ENCODE peak calls at places on chromosomes 6 and 20, in six cellular contexts. J, W, P, G, H and C are unnamed samples.

GRCh38 chr6:158377866-158378265 is 65.6 kb downstream of the TULP4 start:
- DNase-seq in G (no peak), J (no peak), W (no peak), H (no peak), P (no peak), C (no peak)

GRCh38 chr6:44949595-44950201 is 378.4 kb upstream of the RUNX2 start:
- DNase-seq in H (no peak), P (no peak), G (no peak), J (no peak), W (no peak), C (no peak)

GRCh38 chr6:155795173-155795796 is 339.6 kb upstream of the NOX3 start:
- DNase-seq in P (no peak), G (no peak), W (no peak), H (no peak), J (no peak), C (no peak)

GRCh38 chr20:35166242-35166830 is 5.5 kb upstream of the PROCR start:
- DNase-seq in G (no peak), J (peak), H (peak), W (no peak), P (no peak), C (no peak)

GRCh38 chr20:62042025-62042820 is 23.5 kb downstream of the TAF4 start:
- DNase-seq in P (no peak), J (no peak), W (no peak), G (no peak), H (no peak), C (no peak)

GRCh38 chr6:70520575-70520974 is 46.2 kb upstream of the SDHAF4 start:
- DNase-seq in P (no peak), G (peak), H (peak), W (no peak), J (peak), C (no peak)

GRCh38 chr20:38674178-38675133 is 49.8 kb upstream of the SLC32A1 start:
- DNase-seq in H (peak), J (peak), W (peak), G (no peak), P (no peak), C (no peak)

GRCh38 chr6:1838604-1839003 is 228.9 kb downstream of the FOXC1 start:
- DNase-seq in J (no peak), W (no peak), G (no peak), H (peak), P (no peak), C (no peak)

GRCh38 chr20:4829494-4830211 is 107.9 kb downstream of the PRND start:
- DNase-seq in H (no peak), W (no peak), P (no peak), G (no peak), J (no peak), C (no peak)

GRCh38 chr20:60446273-60447111 is 488.3 kb downstream of the CDH26 start:
- DNase-seq in J (no peak), W (no peak), G (no peak), P (no peak), H (no peak), C (no peak)

GRCh38 chr20:49594143-49594928 is 26.4 kb upstream of the PTGIS start:
- DNase-seq in G (no peak), W (no peak), H (peak), J (no peak), P (no peak), C (no peak)

GRCh38 chr20:21557246-21557982 is 43.5 kb upstream of the NKX2-2 start:
- DNase-seq in G (no peak), W (no peak), J (no peak), H (no peak), P (no peak), C (no peak)

GRCh38 chr6:114648847-114649246 is 306.0 kb upstream of the HS3ST5 start:
- DNase-seq in G (no peak), P (no peak), W (no peak), H (no peak), J (no peak), C (no peak)

GRCh38 chr20:62830821-62831220 is 14.0 kb downstream of the COL9A3 start:
- DNase-seq in P (no peak), G (no peak), H (no peak), W (peak), J (peak), C (no peak)

GRCh38 chr6:4191271-4191721 is 55.9 kb upstream of the ECI2 start:
- DNase-seq in H (no peak), W (no peak), P (no peak), J (no peak), G (no peak), C (no peak)

GRCh38 chr20:4605166-4605565 is 116.5 kb upstream of the PRND start:
- DNase-seq in G (no peak), W (no peak), J (no peak), H (no peak), P (no peak), C (no peak)

GRCh38 chr20:36062799-36063198 is 91.7 kb upstream of the EPB41L1 start:
- DNase-seq in W (peak), H (no peak), J (no peak), G (no peak), P (no peak), C (no peak)

GRCh38 chr6:163729127-163729872 is 314.8 kb downstream of the QKI start:
- DNase-seq in P (no peak), H (no peak), G (no peak), W (peak), J (no peak), C (no peak)

GRCh38 chr20:31548823-31549512 is 34.7 kb downstream of the HM13 start:
- DNase-seq in G (no peak), J (no peak), P (no peak), W (no peak), H (no peak), C (no peak)

GRCh38 chr20:25295386-25296093 is 47.7 kb downstream of the PYGB start:
- DNase-seq in W (peak), J (peak), G (no peak), P (no peak), H (no peak), C (no peak)

GRCh38 chr6:16595514-16595913 is 165.7 kb downstream of the ATXN1 start:
- DNase-seq in H (no peak), W (no peak), J (no peak), G (no peak), P (no peak), C (no peak)

GRCh38 chr6:1960484-1961142 is 284.8 kb downstream of the GMDS start:
- DNase-seq in H (no peak), W (no peak), P (no peak), G (no peak), J (no peak), C (no peak)

GRCh38 chr6:155461636-155462035 is 6.0 kb upstream of the NOX3 start:
- DNase-seq in W (no peak), G (no peak), P (no peak), J (no peak), H (no peak), C (no peak)

GRCh38 chr6:70225052-70225451 is 77.8 kb downstream of the COL9A1 start:
- DNase-seq in H (no peak), G (no peak), P (no peak), W (no peak), J (no peak), C (no peak)

GRCh38 chr20:13220194-13220856 is 749 bp upstream of the ISM1 start:
- DNase-seq in W (no peak), H (peak), G (no peak), P (no peak), J (peak), C (no peak)

GRCh38 chr6:13284646-13285045 is 43.7 kb downstream of the TBC1D7 start:
- DNase-seq in J (no peak), W (no peak), G (no peak), P (no peak), H (peak), C (no peak)

GRCh38 chr6:44649365-44650025 is 262.0 kb downstream of the CDC5L start:
- DNase-seq in H (no peak), P (no peak), W (no peak), J (no peak), G (no peak), C (no peak)

GRCh38 chr6:27547157-27548075 is 74.5 kb upstream of the ZNF184 start:
- DNase-seq in P (peak), H (peak), J (peak), G (peak), W (peak), C (peak)

GRCh38 chr6:5541751-5542432 is 280.6 kb downstream of the FARS2 start:
- DNase-seq in P (no peak), W (no peak), J (no peak), H (no peak), G (no peak), C (peak)

GRCh38 chr20:35985789-35986188 is 17.4 kb downstream of the CNBD2 start:
- DNase-seq in G (no peak), P (no peak), H (no peak), W (no peak), J (no peak), C (no peak)

GRCh38 chr6:68638225-68638900 is 3.3 kb downstream of the ADGRB3 start:
- DNase-seq in G (peak), P (no peak), W (peak), H (peak), J (peak), C (no peak)

GRCh38 chr6:87766211-87766610 is 64.2 kb upstream of the AKIRIN2 start:
- DNase-seq in P (no peak), H (no peak), W (no peak), G (peak), J (no peak), C (no peak)

GRCh38 chr6:105453968-105454367 is 51.1 kb upstream of the PREP start:
- DNase-seq in W (no peak), J (no peak), G (no peak), P (no peak), H (no peak), C (no peak)

GRCh38 chr6:20156824-20157223 is 55.4 kb downstream of the MBOAT1 start:
- DNase-seq in J (no peak), P (no peak), H (no peak), G (no peak), W (no peak), C (no peak)

GRCh38 chr6:113015249-113015648 is 668.1 kb downstream of the RFPL4B start:
- DNase-seq in G (no peak), P (no peak), W (no peak), H (no peak), J (no peak), C (no peak)

GRCh38 chr6:113018351-113019151 is 671.4 kb downstream of the RFPL4B start:
- DNase-seq in P (no peak), G (no peak), W (no peak), H (peak), J (no peak), C (no peak)

GRCh38 chr6:113017316-113017715 is 670.2 kb downstream of the RFPL4B start:
- DNase-seq in G (no peak), J (no peak), W (no peak), H (no peak), P (no peak), C (no peak)

DNA sequence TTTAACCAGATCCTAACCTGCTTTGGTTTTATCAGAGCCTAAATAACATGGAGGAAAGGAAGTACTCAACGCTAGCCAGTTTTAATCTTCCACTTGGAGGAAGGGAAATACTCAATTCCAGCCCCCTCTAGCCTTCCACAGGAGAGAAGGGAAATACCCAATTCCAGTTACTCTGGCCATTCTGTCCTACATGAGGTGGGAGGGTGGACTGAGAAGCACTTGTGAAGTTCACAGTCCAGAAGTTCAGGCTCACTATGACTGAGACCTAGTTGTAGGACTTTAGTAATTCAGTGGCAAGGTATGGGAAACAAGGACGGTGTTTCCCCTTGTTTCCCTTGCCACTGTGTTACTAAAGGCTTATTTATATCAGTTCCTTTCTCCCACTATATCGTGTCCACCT is 672.0 kb downstream of the RFPL4B start:
- DNase-seq in W (no peak), H (no peak), G (no peak), J (no peak), P (no peak), C (no peak)
- H2AFZ ChIP-seq in W (peak), H (peak), G (peak), J (peak), P (no peak), C (no peak)

DNA sequence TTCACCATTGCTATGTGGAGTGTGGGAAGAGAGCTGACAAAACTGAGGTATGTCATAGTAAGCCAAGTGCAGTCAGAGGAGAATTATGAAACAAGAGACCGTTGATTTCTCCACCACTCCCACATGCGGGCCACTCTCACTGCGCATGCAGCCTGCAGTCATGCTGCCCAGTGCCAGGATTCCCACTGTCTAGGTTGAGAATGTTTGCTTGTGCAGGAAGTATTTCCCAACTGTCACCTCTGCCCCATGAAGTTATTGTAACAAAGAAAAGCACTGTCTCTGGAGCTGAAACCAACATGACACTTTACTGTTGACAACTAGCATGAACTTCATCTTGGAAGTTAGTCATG is 18.7 kb upstream of the SFT2D1 start:
- DNase-seq in H (no peak), W (no peak), P (no peak), G (peak), J (no peak), C (no peak)
- TF ChIP-seq MAX in H (no peak), W (no peak), P (no peak), G (peak), J (no peak), C (no peak)

DNA sequence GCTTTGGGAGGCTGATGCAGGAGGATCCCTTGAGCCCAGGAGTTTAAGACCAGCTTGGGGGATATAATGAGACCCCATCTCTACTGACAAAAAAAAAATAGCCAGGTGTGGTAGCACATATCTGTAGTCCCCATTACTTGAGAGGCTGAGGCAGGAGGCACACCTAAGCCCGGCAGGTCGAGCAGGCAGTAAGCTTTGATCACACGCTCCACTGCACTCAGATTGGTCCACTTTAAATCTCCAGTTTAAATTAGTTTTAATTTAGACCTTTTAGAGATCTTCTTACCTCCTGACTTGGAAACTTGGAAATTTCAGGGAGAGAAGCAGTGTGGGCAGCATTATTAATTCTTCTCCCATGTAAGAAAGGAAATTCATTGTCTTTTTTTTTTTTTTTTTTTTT is 16.8 kb upstream of the PLCB4 start:
- DNase-seq in J (no peak), W (no peak), P (no peak), H (no peak), G (no peak), C (peak)
- H2AFZ ChIP-seq in J (no peak), W (no peak), P (no peak), H (peak), G (no peak), C (peak)

GRCh38 chr6:125831660-125832059 is 40.9 kb downstream of the NCOA7 start:
- DNase-seq in H (no peak), P (no peak), G (no peak), J (no peak), W (no peak), C (no peak)

GRCh38 chr6:125836466-125836865 is 45.7 kb downstream of the NCOA7 start:
- DNase-seq in W (no peak), J (no peak), G (no peak), P (no peak), H (no peak), C (no peak)

GRCh38 chr6:125832396-125832795 is 41.6 kb downstream of the NCOA7 start:
- DNase-seq in W (no peak), P (no peak), H (no peak), G (no peak), J (no peak), C (no peak)

GRCh38 chr6:125835221-125835744 is 44.5 kb downstream of the NCOA7 start:
- DNase-seq in P (no peak), J (no peak), H (peak), G (no peak), W (no peak), C (no peak)

DNA sequence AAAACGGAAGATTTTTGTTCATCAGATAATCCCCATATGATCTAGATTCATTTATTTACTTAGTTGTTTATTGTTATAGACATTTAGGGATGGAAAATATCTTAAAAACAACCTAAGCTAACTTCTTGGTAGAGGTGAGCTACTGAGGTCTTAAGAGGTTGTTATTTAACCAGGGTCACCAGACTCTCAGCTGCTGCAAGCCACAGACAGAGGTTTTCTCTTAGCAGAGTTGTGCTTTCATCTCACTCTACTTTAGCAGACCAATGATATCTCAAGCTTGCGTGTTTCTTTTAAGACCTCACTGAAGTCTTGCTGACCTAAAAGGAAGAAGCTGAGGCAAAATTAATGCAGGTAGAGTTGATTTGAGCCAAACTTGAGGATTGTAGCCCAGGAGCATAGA is 43.6 kb downstream of the NCOA7 start:
- DNase-seq in H (peak), J (no peak), P (peak), G (no peak), W (no peak), C (no peak)
- TF ChIP-seq MAX in H (no peak), J (no peak), P (no peak), G (no peak), W (no peak), C (no peak)

DNA sequence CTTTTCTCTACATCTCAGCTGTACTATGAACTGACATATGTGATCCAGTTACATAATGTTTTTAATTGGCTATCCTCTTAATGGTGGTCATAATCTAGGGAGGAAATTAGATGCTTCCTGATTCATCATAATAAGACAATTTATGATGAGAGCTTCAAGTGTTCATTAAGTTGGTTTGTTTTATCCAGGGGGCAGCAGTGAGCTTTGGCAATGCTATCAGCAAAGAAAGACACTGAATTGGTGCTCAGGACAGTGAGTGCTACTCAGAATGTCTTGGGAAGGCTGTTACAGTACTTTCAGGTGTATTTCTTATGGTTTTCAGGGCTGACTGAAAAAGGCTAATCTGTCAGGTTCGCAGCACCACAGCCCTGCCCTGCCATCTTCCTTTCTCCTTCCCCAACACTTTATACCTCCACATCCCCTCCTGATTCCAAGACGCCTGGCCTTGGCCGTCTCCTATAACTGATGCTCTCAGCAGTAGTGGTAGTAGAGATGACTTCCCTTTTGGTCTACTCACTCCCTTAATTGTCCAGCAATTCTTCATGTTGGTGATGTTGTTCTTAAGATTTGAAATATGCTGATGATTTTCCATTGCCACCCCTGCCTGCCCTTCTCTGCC is 67.0 kb upstream of the TNFAIP3 start:
- DNase-seq in G (peak), J (peak), P (no peak), H (peak), W (peak), C (peak)
- H2AFZ ChIP-seq in G (no peak), J (no peak), P (peak), H (no peak), W (peak), C (no peak)

GRCh38 chr6:151014404-151015150 is 149.1 kb downstream of the MTHFD1L start:
- DNase-seq in G (peak), P (no peak), H (peak), W (peak), J (peak), C (peak)
- TF ChIP-seq MAX in G (peak), P (no peak), H (no peak), W (no peak), J (no peak), C (peak)

DNA sequence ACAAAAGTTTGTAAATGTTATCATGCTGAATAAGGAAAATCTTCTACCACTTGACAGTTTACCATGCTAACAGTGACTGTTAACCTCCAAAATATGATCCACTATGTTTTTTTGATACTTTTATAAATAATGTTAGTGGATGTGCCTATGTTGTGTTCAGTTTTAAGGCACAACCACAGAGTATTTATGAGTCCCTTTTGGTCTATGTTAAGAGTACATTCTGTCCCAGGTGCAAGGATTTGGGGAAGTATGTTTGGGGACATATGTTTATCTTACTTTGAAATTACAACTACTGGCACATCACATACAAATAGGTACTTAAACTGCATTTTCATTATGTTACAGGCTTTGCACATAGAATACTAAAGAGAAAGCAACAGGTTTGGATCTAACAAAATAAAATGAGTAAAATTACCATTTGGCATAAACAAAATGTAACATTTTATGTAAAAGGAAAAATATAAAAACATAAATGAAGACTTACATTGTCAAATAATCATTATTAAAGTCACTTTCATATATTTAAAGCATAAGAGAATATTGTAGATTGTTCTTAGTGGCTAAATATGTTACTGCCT is 71.2 kb downstream of the SESN1 start:
- DNase-seq in J (no peak), G (no peak), W (no peak), P (no peak), H (no peak), C (no peak)
- H2AFZ ChIP-seq in J (no peak), G (no peak), W (no peak), P (no peak), H (no peak), C (no peak)